ENCODE peak calls at places on chromosomes 13 and 19, in six cellular contexts. T, B, U, Z, P and X are unnamed samples.

GRCh38 chr19:16541526-16542044 is 652 bp downstream of the CHERP start:
- DNase-seq in T (no peak), B (no peak), U (peak), Z (no peak), P (no peak), X (no peak)

GRCh38 chr19:9862897-9863296 is 27.8 kb downstream of the PIN1 start:
- DNase-seq in T (no peak), B (no peak), U (no peak), Z (no peak), P (no peak), X (no peak)

GRCh38 chr13:113378825-113379224 is 14.9 kb upstream of the GRTP1 start:
- DNase-seq in T (no peak), B (no peak), U (no peak), Z (no peak), P (no peak), X (no peak)

GRCh38 chr13:77980592-77980991 is 62.0 kb upstream of the EDNRB start:
- DNase-seq in T (no peak), B (no peak), U (peak), Z (no peak), P (no peak), X (no peak)

GRCh38 chr13:93577105-93577504 is 350.5 kb downstream of the GPC6 start:
- DNase-seq in T (no peak), B (no peak), U (no peak), Z (no peak), P (no peak), X (no peak)

GRCh38 chr19:13055213-13056051 is 47.2 kb downstream of the LYL1 start:
- DNase-seq in T (no peak), B (no peak), U (peak), Z (no peak), P (peak), X (no peak)

GRCh38 chr13:32261567-32261966 is 53.6 kb downstream of the ZAR1L start:
- DNase-seq in T (no peak), B (no peak), U (peak), Z (no peak), P (no peak), X (peak)

GRCh38 chr13:66660013-66660804 is 569.9 kb downstream of the PCDH9 start:
- DNase-seq in T (no peak), B (no peak), U (peak), Z (no peak), P (no peak), X (no peak)

GRCh38 chr19:2476451-2477140 is 669 bp downstream of the GADD45B start:
- DNase-seq in T (peak), B (peak), U (peak), Z (peak), P (peak), X (no peak)

GRCh38 chr13:73767191-73767741 is 366.9 kb downstream of the KLF12 start:
- DNase-seq in T (no peak), B (no peak), U (no peak), Z (no peak), P (no peak), X (no peak)

GRCh38 chr13:97856001-97856675 is 97.3 kb upstream of the IPO5 start:
- DNase-seq in T (no peak), B (no peak), U (peak), Z (no peak), P (peak), X (no peak)

GRCh38 chr13:45521292-45521691 is 56.6 kb downstream of the COG3 start:
- DNase-seq in T (no peak), B (no peak), U (no peak), Z (no peak), P (no peak), X (no peak)

GRCh38 chr19:49761249-49761624 is 1.9 kb downstream of the TSKS start:
- DNase-seq in T (no peak), B (no peak), U (no peak), Z (no peak), P (no peak), X (no peak)

GRCh38 chr13:75440100-75440499 is 41.9 kb downstream of the TBC1D4 start:
- DNase-seq in T (no peak), B (no peak), U (no peak), Z (no peak), P (no peak), X (no peak)

GRCh38 chr13:98896868-98897144 is 81.1 kb downstream of the DOCK9 start:
- DNase-seq in T (no peak), B (no peak), U (no peak), Z (no peak), P (no peak), X (no peak)

GRCh38 chr13:46486270-46486669 is 66.7 kb upstream of the LRCH1 start:
- DNase-seq in T (no peak), B (no peak), U (no peak), Z (no peak), P (no peak), X (no peak)

GRCh38 chr19:58563034-58563573 is 4.7 kb upstream of the UBE2M start:
- DNase-seq in T (no peak), B (no peak), U (peak), Z (peak), P (no peak), X (no peak)

GRCh38 chr19:41535029-41535622 is 40.8 kb upstream of the CEACAM21 start:
- DNase-seq in T (no peak), B (no peak), U (no peak), Z (no peak), P (no peak), X (no peak)

GRCh38 chr19:45564131-45564780 is 20.3 kb downstream of the OPA3 start:
- DNase-seq in T (no peak), B (no peak), U (no peak), Z (no peak), P (no peak), X (no peak)

GRCh38 chr19:33703438-33703750 is 81.6 kb downstream of the CHST8 start:
- DNase-seq in T (no peak), B (no peak), U (no peak), Z (no peak), P (no peak), X (no peak)